ENCODE peak calls at places on chromosomes 1 and 21, in four cellular contexts. A is adipocyte; O is effector memory CD4-positive, alpha-beta T cell; T is GM23248. Y is an unnamed sample. For H3K36me3, the result is how much of the 10 kb centered on the place peaks cover.

GRCh38 chr21:44900559-44901251 is 20.0 kb downstream of the ITGB2 start:
- DNase-seq in A (no peak), O (no peak), T (no peak), Y (no peak)

GRCh38 chr1:94283462-94283861 is 46.1 kb upstream of the ARHGAP29 start:
- DNase-seq in A (peak), O (no peak), T (no peak), Y (no peak)

GRCh38 chr21:25664462-25665070 is 25.5 kb downstream of the JAM2 start:
- DNase-seq in A (no peak), O (no peak), T (no peak), Y (no peak)

GRCh38 chr1:225877570-225877969 is 4.6 kb downstream of the TMEM63A start:
- DNase-seq in A (peak), O (no peak), T (peak), Y (peak)

GRCh38 chr1:89545264-89546038 is 20.8 kb downstream of the LRRC8B start:
- DNase-seq in A (peak), O (no peak), T (peak), Y (peak)

GRCh38 chr1:233907139-233907538 is 2.7 kb downstream of the SLC35F3 start:
- DNase-seq in A (no peak), O (no peak), T (no peak), Y (peak)

GRCh38 chr1:83693409-83694126 is 305.4 kb downstream of the TTLL7 start:
- DNase-seq in A (no peak), O (no peak), T (peak), Y (no peak)

GRCh38 chr1:234400773-234401172 is 27.5 kb downstream of the COA6 start:
- DNase-seq in A (peak), O (no peak), T (no peak), Y (no peak)

GRCh38 chr1:52237430-52237829 is 95.5 kb downstream of the ZFYVE9 start:
- DNase-seq in A (no peak), O (no peak), T (peak), Y (peak)

GRCh38 chr1:86207323-86207722 is 50.8 kb upstream of the COL24A1 start:
- DNase-seq in A (peak), O (no peak), T (peak), Y (peak)

GRCh38 chr21:43827015-43827611 is 37.7 kb downstream of the RRP1 start:
- DNase-seq in A (no peak), O (no peak), T (peak), Y (peak)

GRCh38 chr21:44930543-44930981 is 9.3 kb upstream of the SLX9 start:
- DNase-seq in A (peak), O (peak), T (peak), Y (peak)

GRCh38 chr1:52659851-52660596 is 27.1 kb downstream of the SHISAL2A start:
- DNase-seq in A (no peak), O (no peak), T (no peak), Y (peak)

GRCh38 chr1:186165303-186165702 is 209.8 kb downstream of the TPR start:
- DNase-seq in A (no peak), O (no peak), T (peak), Y (peak)

GRCh38 chr1:168235548-168235885 is 9.7 kb downstream of the SFT2D2 start:
- DNase-seq in A (peak), O (no peak), T (no peak), Y (no peak)

GRCh38 chr1:209815931-209816338 is 10.0 kb upstream of the IRF6 start:
- DNase-seq in A (no peak), O (no peak), T (no peak), Y (no peak)

DNA sequence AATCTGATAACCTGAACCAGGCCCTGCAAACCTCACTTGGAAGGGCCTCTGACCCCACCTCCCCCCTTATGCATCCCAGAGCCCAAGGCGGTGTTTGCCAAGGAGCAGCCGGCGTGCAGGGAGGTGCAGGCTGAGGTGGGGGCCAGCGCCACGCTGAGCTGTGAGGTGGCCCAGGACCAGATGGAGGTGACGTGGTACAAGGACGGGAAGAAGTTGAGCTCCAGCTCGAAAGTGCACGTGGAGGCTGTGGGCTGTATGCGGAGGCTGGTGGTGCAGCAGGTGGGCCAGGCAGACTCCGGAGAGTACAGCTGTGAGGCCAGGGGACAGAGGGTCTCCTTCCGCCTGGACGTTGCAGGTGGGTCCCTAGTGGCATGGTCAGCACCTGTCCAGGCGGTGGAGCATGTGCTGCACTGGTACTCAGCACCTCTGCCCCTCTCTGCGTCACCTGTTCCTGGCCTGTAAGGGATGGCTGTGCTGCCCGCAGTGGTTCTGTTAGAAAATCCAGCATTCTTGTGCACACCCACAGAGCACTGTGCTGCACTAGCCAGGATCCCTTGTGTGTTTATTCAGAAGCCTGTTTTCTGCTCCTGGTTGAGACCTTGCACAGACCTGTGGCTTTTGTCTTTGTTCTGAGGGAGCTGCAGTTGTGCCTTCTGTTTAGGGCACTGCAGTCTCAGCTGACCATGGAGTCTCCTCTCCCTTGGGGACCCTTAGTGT is 11.6 kb downstream of the OBSCN start:
- DNase-seq in A (no peak), O (no peak), T (no peak), Y (no peak)
- H3K36me3 ChIP-seq in A (under half), O (under half), T (under half), Y (under half)

DNA sequence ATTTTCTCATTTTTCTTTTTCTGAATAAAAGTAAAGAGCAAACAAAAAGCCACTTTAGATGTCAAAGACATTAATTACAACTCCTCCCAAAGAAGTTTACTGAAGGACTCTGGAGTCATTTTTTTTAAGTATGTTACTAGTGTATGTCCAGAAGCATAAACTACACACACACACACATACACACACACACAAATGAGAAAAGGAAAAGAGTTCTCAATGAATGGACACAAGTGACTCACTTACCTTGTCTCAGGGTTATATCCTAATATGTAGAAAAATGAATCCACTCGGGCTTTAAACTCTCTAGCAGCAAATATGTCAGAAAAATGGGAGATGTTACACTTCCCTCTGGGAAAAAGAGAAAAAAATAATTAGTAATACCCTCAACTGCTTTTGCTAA is 223.1 kb downstream of the SLC45A1 start:
- DNase-seq in A (no peak), O (no peak), T (no peak), Y (no peak)
- H3K36me3 ChIP-seq in A (under half), O (under half), T (under half), Y (under half)

GRCh38 chr1:33341190-33341589 is 20.3 kb upstream of the A3GALT2 start:
- DNase-seq in A (no peak), O (no peak), T (no peak), Y (peak)

GRCh38 chr1:33344896-33345295 is 24.0 kb upstream of the A3GALT2 start:
- DNase-seq in A (peak), O (no peak), T (peak), Y (no peak)

GRCh38 chr1:33346921-33347649 is 26.2 kb upstream of the A3GALT2 start:
- DNase-seq in A (peak), O (no peak), T (peak), Y (peak)

GRCh38 chr1:33342041-33342723 is 21.3 kb upstream of the A3GALT2 start:
- DNase-seq in A (peak), O (no peak), T (peak), Y (peak)

GRCh38 chr1:33343539-33343938 is 22.6 kb upstream of the A3GALT2 start:
- DNase-seq in A (peak), O (no peak), T (no peak), Y (no peak)
- H3K36me3 ChIP-seq in A (under half), O (under half), T (under half), Y (half or more)

GRCh38 chr1:40998668-40999067 is 19.2 kb downstream of the CTPS1 start:
- DNase-seq in A (no peak), O (no peak), T (no peak), Y (no peak)
- H3K36me3 ChIP-seq in A (half or more), O (under half), T (half or more), Y (half or more)

DNA sequence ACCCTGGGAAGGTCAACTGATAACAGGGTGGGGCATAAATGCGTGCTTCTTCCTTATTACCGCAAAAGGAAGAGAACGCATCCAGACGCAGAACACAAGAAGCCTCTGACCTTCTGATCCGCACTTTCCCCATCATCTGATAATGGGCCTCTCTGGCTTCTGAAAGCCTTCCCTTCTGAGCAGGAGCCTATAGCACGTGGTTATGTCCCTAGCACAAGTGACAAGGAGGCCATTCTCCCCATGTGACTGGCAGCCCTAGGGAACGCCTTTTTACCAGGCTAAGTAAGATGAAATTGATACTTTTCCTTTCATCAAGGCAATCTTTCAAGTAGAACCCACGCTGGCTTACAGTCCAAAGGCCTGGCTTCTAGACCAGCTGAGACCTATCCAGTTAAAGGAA is 34.2 kb downstream of the RABIF start:
- DNase-seq in A (no peak), O (no peak), T (no peak), Y (no peak)
- H3K36me3 ChIP-seq in A (under half), O (under half), T (under half), Y (under half)

GRCh38 chr1:229657993-229658755 is 32.1 kb downstream of the URB2 start:
- DNase-seq in A (no peak), O (no peak), T (no peak), Y (no peak)
- H3K36me3 ChIP-seq in A (half or more), O (under half), T (under half), Y (half or more)

DNA sequence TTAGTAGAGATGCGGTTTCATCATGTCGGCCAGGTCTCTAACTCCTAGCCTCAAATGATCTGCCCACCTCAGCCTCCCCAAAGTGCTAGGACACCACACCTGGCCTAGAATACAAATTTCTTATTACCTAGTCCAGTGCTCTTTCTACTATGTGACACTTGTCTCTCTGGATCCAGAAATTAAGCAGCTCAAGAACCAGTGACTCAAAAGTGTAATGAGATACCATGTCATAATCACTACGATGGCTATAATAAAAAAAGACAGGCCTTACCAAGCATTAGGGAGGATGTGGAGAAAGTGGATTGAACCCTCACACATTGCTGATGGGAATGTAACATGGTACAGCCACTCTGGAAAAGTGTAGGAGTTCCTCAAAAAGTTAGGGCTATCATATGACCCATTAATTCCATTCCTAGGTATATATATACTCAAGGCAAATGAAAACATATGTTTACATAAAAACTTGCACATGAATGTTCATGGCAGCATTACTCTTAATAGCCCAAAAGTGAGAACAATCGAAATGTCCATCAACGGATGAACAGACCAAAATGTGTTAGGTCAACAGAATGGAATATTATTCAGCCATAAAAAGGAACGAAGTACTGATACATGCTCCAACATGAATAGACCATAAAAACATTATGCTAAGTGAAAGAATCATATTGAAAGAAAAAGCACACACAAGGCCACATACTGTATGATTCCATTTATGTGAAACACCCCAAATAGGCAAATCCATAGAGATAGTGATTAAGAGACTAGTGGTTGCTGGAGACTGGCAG is 8.3 kb downstream of the TEX38 start:
- DNase-seq in A (no peak), O (no peak), T (no peak), Y (no peak)
- H3K36me3 ChIP-seq in A (half or more), O (half or more), T (half or more), Y (half or more)

GRCh38 chr1:202599669-202600431 is 110.4 kb downstream of the SYT2 start:
- DNase-seq in A (peak), O (no peak), T (peak), Y (peak)

GRCh38 chr1:202593845-202594244 is 116.4 kb downstream of the SYT2 start:
- DNase-seq in A (no peak), O (no peak), T (peak), Y (peak)

GRCh38 chr1:202596638-202597037 is 113.6 kb downstream of the SYT2 start:
- DNase-seq in A (no peak), O (no peak), T (no peak), Y (no peak)

GRCh38 chr1:202600432-202601041 is 109.7 kb downstream of the SYT2 start:
- DNase-seq in A (no peak), O (no peak), T (no peak), Y (no peak)

DNA sequence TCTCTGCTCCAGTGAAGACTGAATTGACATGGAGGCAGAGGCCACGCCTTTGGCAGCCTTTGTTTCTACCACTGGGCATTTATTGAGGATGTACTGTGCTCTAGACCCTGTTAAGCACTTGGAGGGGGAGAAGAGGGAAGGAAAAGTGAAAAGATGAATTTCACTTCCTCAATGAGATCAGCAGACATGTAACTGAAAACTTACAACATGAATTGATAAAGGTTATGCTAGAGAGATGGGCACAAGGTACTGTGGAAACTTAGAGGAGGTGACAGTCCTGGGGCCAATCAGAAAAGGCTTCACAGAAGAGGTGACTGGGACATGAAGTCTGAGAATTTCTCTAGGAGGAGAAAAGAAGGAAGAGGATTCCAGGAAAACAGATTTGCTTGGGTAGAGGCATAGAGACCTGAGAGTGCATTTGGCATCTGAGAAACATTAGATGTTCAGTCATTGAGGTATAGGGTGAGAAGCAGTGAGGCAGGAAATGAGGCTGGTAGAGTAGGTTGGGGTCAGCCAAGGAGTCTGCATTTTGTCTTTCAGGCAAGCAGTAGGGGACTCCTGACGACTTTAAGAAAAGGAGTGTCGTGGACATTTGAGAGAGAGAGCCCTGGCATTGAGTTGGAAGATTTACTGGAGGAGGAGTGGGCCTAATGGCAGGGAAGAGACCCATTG is 113.0 kb downstream of the SYT2 start:
- DNase-seq in A (no peak), O (no peak), T (no peak), Y (no peak)
- H3K36me3 ChIP-seq in A (under half), O (under half), T (under half), Y (under half)

Y was measured in PC-3.